ENCODE peak calls at places on chromosomes 7 and 10, in ten cellular contexts. One of them, this sample, is unnamed.

GRCh38 chr7:28479507-28479947 is 67.2 kb downstream of the CREB5 start:
- DNase-seq in HepG2: no peak
- DNase-seq in GM12878: peak; percentile 92
- DNase-seq in sigmoid colon: no peak
- DNase-seq in stomach: no peak
- DNase-seq in A549: no peak
- DNase-seq in K562: no peak
- DNase-seq in ovary: no peak
- DNase-seq in transverse colon: no peak
- DNase-seq in suprapubic skin: no peak
- DNase-seq in this sample: no peak

GRCh38 chr10:50422259-50422658 is 170.9 kb upstream of the ASAH2 start:
- DNase-seq in GM12878: no peak
- DNase-seq in HepG2: no peak
- DNase-seq in sigmoid colon: no peak
- DNase-seq in A549: no peak
- DNase-seq in ovary: no peak
- DNase-seq in stomach: no peak
- DNase-seq in K562: no peak
- DNase-seq in suprapubic skin: no peak
- DNase-seq in transverse colon: no peak
- DNase-seq in this sample: no peak

GRCh38 chr7:5396542-5396941 is 27.1 kb downstream of the TNRC18 start:
- DNase-seq in sigmoid colon: peak; percentile 77
- DNase-seq in HepG2: no peak
- DNase-seq in transverse colon: peak; percentile 57
- DNase-seq in ovary: no peak
- DNase-seq in K562: no peak
- DNase-seq in stomach: peak; percentile 52
- DNase-seq in suprapubic skin: no peak
- DNase-seq in A549: peak; percentile 85
- DNase-seq in GM12878: peak; percentile 23
- DNase-seq in this sample: peak; percentile 14

GRCh38 chr7:12475362-12476063 is 71.8 kb upstream of the VWDE start:
- DNase-seq in K562: peak; percentile 29
- DNase-seq in A549: no peak
- DNase-seq in transverse colon: no peak
- DNase-seq in sigmoid colon: no peak
- DNase-seq in HepG2: no peak
- DNase-seq in ovary: no peak
- DNase-seq in GM12878: no peak
- DNase-seq in stomach: no peak
- DNase-seq in suprapubic skin: no peak
- DNase-seq in this sample: no peak

GRCh38 chr10:132450825-132451505 is 54.0 kb downstream of the PWWP2B start:
- DNase-seq in HepG2: no peak
- DNase-seq in ovary: no peak
- DNase-seq in stomach: no peak
- DNase-seq in suprapubic skin: peak; percentile 69
- DNase-seq in A549: no peak
- DNase-seq in GM12878: no peak
- DNase-seq in transverse colon: peak; percentile 14
- DNase-seq in sigmoid colon: no peak
- DNase-seq in K562: no peak
- DNase-seq in this sample: no peak

GRCh38 chr7:41696323-41696916 is 6.5 kb downstream of the INHBA start:
- DNase-seq in transverse colon: peak; percentile 70
- DNase-seq in K562: peak; percentile 45
- DNase-seq in HepG2: peak; percentile 45
- DNase-seq in A549: peak; percentile 58
- DNase-seq in suprapubic skin: peak; percentile 80
- DNase-seq in sigmoid colon: peak; percentile 86
- DNase-seq in GM12878: no peak
- DNase-seq in stomach: peak; percentile 66
- DNase-seq in ovary: peak; percentile 84
- DNase-seq in this sample: peak; percentile 76

GRCh38 chr10:109993551-109993950 is 14.2 kb upstream of the ADD3 start:
- DNase-seq in stomach: no peak
- DNase-seq in GM12878: no peak
- DNase-seq in sigmoid colon: no peak
- DNase-seq in K562: no peak
- DNase-seq in transverse colon: no peak
- DNase-seq in suprapubic skin: no peak
- DNase-seq in HepG2: no peak
- DNase-seq in ovary: no peak
- DNase-seq in A549: no peak
- DNase-seq in this sample: no peak

GRCh38 chr10:2201534-2202104 is 464.3 kb upstream of the ADARB2 start:
- DNase-seq in suprapubic skin: no peak
- DNase-seq in sigmoid colon: no peak
- DNase-seq in ovary: no peak
- DNase-seq in K562: no peak
- DNase-seq in transverse colon: no peak
- DNase-seq in stomach: no peak
- DNase-seq in A549: no peak
- DNase-seq in HepG2: no peak
- DNase-seq in GM12878: no peak
- DNase-seq in this sample: no peak

GRCh38 chr7:2566348-2566889 is 7.6 kb downstream of the IQCE start:
- DNase-seq in K562: no peak
- DNase-seq in ovary: no peak
- DNase-seq in HepG2: no peak
- DNase-seq in stomach: no peak
- DNase-seq in A549: no peak
- DNase-seq in sigmoid colon: no peak
- DNase-seq in transverse colon: no peak
- DNase-seq in suprapubic skin: no peak
- DNase-seq in GM12878: no peak
- DNase-seq in this sample: no peak

GRCh38 chr10:66795871-66796270 is 130.0 kb upstream of the LRRTM3 start:
- DNase-seq in transverse colon: no peak
- DNase-seq in A549: no peak
- DNase-seq in GM12878: no peak
- DNase-seq in sigmoid colon: no peak
- DNase-seq in suprapubic skin: no peak
- DNase-seq in ovary: no peak
- DNase-seq in stomach: no peak
- DNase-seq in K562: no peak
- DNase-seq in HepG2: no peak
- DNase-seq in this sample: no peak

GRCh38 chr7:141551080-141551772 is at the start of gene AGK:
- DNase-seq in HepG2: peak; percentile 53
- DNase-seq in A549: peak; percentile 76
- DNase-seq in GM12878: no peak
- DNase-seq in suprapubic skin: peak; percentile 74
- DNase-seq in ovary: peak; percentile 85
- DNase-seq in K562: peak; percentile 94
- DNase-seq in stomach: peak; percentile 69
- DNase-seq in transverse colon: peak; percentile 69
- DNase-seq in sigmoid colon: peak; percentile 81
- DNase-seq in this sample: peak; percentile 32
- TF ChIP-seq POLR2A in HepG2: peak; percentile 79
- TF ChIP-seq POLR2A in A549: peak; percentile 89
- TF ChIP-seq POLR2A in GM12878: peak; percentile 97
- TF ChIP-seq POLR2A in suprapubic skin: no peak
- TF ChIP-seq POLR2A in ovary: no peak
- TF ChIP-seq POLR2A in K562: peak; percentile 97
- TF ChIP-seq POLR2A in stomach: no peak
- TF ChIP-seq POLR2A in transverse colon: peak; percentile 14
- TF ChIP-seq POLR2A in sigmoid colon: no peak
- TF ChIP-seq POLR2A in this sample: no peak

GRCh38 chr10:60048146-60048545 is 141.8 kb upstream of the CCDC6 start:
- DNase-seq in ovary: no peak
- DNase-seq in K562: no peak
- DNase-seq in HepG2: peak; percentile 39
- DNase-seq in sigmoid colon: no peak
- DNase-seq in transverse colon: peak; percentile 14
- DNase-seq in A549: no peak
- DNase-seq in stomach: peak; percentile 36
- DNase-seq in GM12878: no peak
- DNase-seq in suprapubic skin: no peak
- DNase-seq in this sample: no peak
- TF ChIP-seq EP300 in ovary: no peak
- TF ChIP-seq EP300 in K562: no peak
- TF ChIP-seq EP300 in HepG2: no peak
- TF ChIP-seq EP300 in sigmoid colon: no peak
- TF ChIP-seq EP300 in transverse colon: no peak
- TF ChIP-seq EP300 in A549: no peak
- TF ChIP-seq EP300 in stomach: no peak
- TF ChIP-seq EP300 in GM12878: no peak
- TF ChIP-seq EP300 in suprapubic skin: no peak
- TF ChIP-seq EP300 in this sample: no peak

DNA sequence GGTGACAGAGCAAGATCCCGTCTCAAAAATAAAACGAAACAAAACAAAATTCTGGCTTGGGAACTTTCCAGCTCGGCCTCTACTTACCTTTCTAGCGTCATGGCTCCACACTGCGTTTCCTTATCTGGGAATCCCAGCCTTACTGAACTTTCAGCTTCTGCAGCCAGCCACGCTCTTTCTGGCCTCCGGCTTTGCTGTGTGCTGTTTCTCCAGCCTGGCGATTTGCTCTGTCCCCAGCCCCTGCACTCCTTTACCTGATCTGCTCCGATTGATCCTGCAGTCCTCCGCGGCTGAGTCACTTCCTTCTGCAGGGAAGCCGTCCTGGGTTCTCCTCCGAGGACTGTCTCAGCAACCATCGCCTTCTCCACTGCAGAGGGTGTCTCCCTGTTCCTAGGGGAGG is 71.0 kb upstream of the FAM171A1 start:
- DNase-seq in HepG2: no peak
- DNase-seq in transverse colon: no peak
- DNase-seq in sigmoid colon: no peak
- DNase-seq in GM12878: no peak
- DNase-seq in ovary: no peak
- DNase-seq in A549: no peak
- DNase-seq in stomach: no peak
- DNase-seq in K562: peak; percentile 45
- DNase-seq in suprapubic skin: no peak
- DNase-seq in this sample: no peak
- TF ChIP-seq POLR2A in HepG2: no peak
- TF ChIP-seq POLR2A in transverse colon: no peak
- TF ChIP-seq POLR2A in sigmoid colon: no peak
- TF ChIP-seq POLR2A in GM12878: no peak
- TF ChIP-seq POLR2A in ovary: no peak
- TF ChIP-seq POLR2A in A549: no peak
- TF ChIP-seq POLR2A in stomach: no peak
- TF ChIP-seq POLR2A in K562: no peak
- TF ChIP-seq POLR2A in suprapubic skin: no peak
- TF ChIP-seq POLR2A in this sample: no peak

GRCh38 chr7:91569702-91570457 is 305.6 kb downstream of the FZD1 start:
- DNase-seq in ovary: no peak
- DNase-seq in suprapubic skin: no peak
- DNase-seq in A549: no peak
- DNase-seq in transverse colon: no peak
- DNase-seq in sigmoid colon: no peak
- DNase-seq in GM12878: no peak
- DNase-seq in K562: no peak
- DNase-seq in stomach: no peak
- DNase-seq in HepG2: no peak
- DNase-seq in this sample: no peak
- TF ChIP-seq EP300 in ovary: no peak
- TF ChIP-seq EP300 in suprapubic skin: no peak
- TF ChIP-seq EP300 in A549: no peak
- TF ChIP-seq EP300 in transverse colon: no peak
- TF ChIP-seq EP300 in sigmoid colon: no peak
- TF ChIP-seq EP300 in GM12878: no peak
- TF ChIP-seq EP300 in K562: no peak
- TF ChIP-seq EP300 in stomach: no peak
- TF ChIP-seq EP300 in HepG2: no peak
- TF ChIP-seq EP300 in this sample: no peak

DNA sequence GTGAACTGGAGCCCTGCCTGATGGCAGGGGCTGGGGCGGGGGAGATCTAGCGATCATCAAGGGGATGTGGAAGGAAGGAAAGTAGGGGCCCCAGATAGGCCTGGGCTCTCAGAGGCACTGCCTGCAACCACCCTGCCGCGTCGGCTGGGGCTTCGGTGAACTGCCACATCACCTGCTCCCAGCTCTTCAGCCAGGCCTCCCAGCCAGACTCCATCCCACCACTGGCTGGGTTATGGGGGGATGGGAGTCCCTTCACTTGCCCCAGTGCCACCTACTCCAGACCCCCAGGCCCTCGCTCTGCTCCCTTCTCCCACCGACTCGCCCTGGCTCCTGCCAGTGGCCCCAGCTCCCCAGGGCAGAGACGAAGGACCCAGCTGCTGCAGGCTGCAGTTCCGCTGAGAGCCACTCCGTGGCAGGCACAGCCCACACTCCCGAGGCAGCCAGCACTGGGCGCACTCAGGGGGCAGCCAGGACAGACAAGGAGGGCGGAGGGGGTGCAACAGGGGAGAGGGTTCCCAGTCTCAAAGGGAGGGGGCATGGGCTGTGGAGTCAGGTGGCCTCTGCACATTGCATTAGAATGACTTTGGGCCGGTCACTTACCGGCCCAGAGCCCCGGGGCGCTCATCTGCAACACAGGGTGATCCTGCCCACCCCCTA is 15.2 kb downstream of the KCNH2 start:
- DNase-seq in HepG2: peak; percentile 18
- DNase-seq in GM12878: no peak
- DNase-seq in ovary: peak; percentile 74
- DNase-seq in sigmoid colon: peak; percentile 85
- DNase-seq in A549: peak; percentile 92
- DNase-seq in stomach: peak; percentile 54
- DNase-seq in suprapubic skin: no peak
- DNase-seq in K562: peak; percentile 81
- DNase-seq in transverse colon: peak; percentile 60
- DNase-seq in this sample: no peak
- TF ChIP-seq POLR2A in HepG2: no peak
- TF ChIP-seq POLR2A in GM12878: no peak
- TF ChIP-seq POLR2A in ovary: no peak
- TF ChIP-seq POLR2A in sigmoid colon: no peak
- TF ChIP-seq POLR2A in A549: no peak
- TF ChIP-seq POLR2A in stomach: no peak
- TF ChIP-seq POLR2A in suprapubic skin: no peak
- TF ChIP-seq POLR2A in K562: no peak
- TF ChIP-seq POLR2A in transverse colon: no peak
- TF ChIP-seq POLR2A in this sample: no peak

DNA sequence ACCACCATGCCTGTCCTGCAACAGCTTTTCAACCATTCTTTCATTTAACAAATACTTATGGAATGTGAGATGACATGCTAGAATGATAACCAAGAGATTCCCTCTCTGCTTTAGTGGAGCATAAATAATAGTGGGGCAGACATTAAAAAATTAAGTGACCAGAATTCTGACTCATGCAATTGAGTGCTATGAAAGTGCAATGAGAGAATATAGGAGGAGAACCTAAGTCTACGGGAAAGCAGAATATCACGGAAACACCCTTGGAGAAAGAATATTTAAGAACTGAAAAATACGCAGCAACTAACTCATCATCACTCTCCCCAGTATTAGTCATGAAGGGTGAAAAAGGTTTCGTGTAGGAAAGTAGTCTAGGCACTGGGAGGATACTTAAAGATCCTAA is 7.1 kb downstream of the KIF5B start:
- DNase-seq in GM12878: no peak
- DNase-seq in transverse colon: no peak
- DNase-seq in sigmoid colon: no peak
- DNase-seq in ovary: no peak
- DNase-seq in K562: no peak
- DNase-seq in stomach: no peak
- DNase-seq in HepG2: no peak
- DNase-seq in suprapubic skin: no peak
- DNase-seq in A549: no peak
- DNase-seq in this sample: no peak
- TF ChIP-seq EP300 in GM12878: no peak
- TF ChIP-seq EP300 in transverse colon: no peak
- TF ChIP-seq EP300 in sigmoid colon: no peak
- TF ChIP-seq EP300 in ovary: no peak
- TF ChIP-seq EP300 in K562: no peak
- TF ChIP-seq EP300 in stomach: no peak
- TF ChIP-seq EP300 in HepG2: no peak
- TF ChIP-seq EP300 in suprapubic skin: no peak
- TF ChIP-seq EP300 in A549: no peak
- TF ChIP-seq EP300 in this sample: no peak

GRCh38 chr10:72274213-72274729 is 547 bp downstream of the DDIT4 start:
- DNase-seq in stomach: no peak
- DNase-seq in suprapubic skin: no peak
- DNase-seq in K562: peak; percentile 67
- DNase-seq in GM12878: no peak
- DNase-seq in A549: no peak
- DNase-seq in transverse colon: no peak
- DNase-seq in ovary: no peak
- DNase-seq in HepG2: no peak
- DNase-seq in sigmoid colon: no peak
- DNase-seq in this sample: no peak
- TF ChIP-seq POLR2A in stomach: no peak
- TF ChIP-seq POLR2A in suprapubic skin: no peak
- TF ChIP-seq POLR2A in K562: no peak
- TF ChIP-seq POLR2A in GM12878: no peak
- TF ChIP-seq POLR2A in A549: no peak
- TF ChIP-seq POLR2A in transverse colon: no peak
- TF ChIP-seq POLR2A in ovary: no peak
- TF ChIP-seq POLR2A in HepG2: no peak
- TF ChIP-seq POLR2A in sigmoid colon: peak; percentile 31
- TF ChIP-seq POLR2A in this sample: no peak